ENCODE peak calls at places on chromosomes 13 and 19, in four cellular contexts. N is NCI-H1105 treated with DMSO at 0.1 percent for 48 hours, U is RWPE2, P is fibroblast of lung. E is an unnamed sample.

GRCh38 chr19:16262618-16263017 is 62.0 kb upstream of the KLF2 start:
- DNase-seq in N (no peak), P (no peak), U (no peak), E (no peak)

GRCh38 chr19:49368711-49369358 is 5.2 kb downstream of the DKKL1 start:
- DNase-seq in P (no peak), N (no peak), U (no peak), E (no peak)

GRCh38 chr19:23762884-23763711 is 4.4 kb upstream of the ZNF681 start:
- DNase-seq in P (peak; percentile 70), U (peak; percentile 74), N (peak; percentile 80), E (peak; percentile 68)

GRCh38 chr19:11138659-11139526 is 16.7 kb downstream of the SPC24 start:
- DNase-seq in P (peak; percentile 80), U (peak; percentile 86), N (no peak), E (peak; percentile 89)

GRCh38 chr13:96817336-96817941 is 176.8 kb downstream of the OXGR1 start:
- DNase-seq in U (no peak), N (peak; percentile 5), P (peak; percentile 1), E (peak; percentile 7)

GRCh38 chr19:16736709-16737108 is 17.1 kb downstream of the NWD1 start:
- DNase-seq in U (no peak), P (peak; percentile 10), N (no peak), E (no peak)

GRCh38 chr13:23428183-23428528 is 5.3 kb downstream of the SACS start:
- DNase-seq in U (no peak), P (peak; percentile 90), N (no peak), E (no peak)

GRCh38 chr13:102708211-102708610 is 13.4 kb upstream of the METTL21C start:
- DNase-seq in N (no peak), P (no peak), U (no peak), E (no peak)

GRCh38 chr19:281992-282391 is 9.2 kb downstream of the PLPP2 start:
- DNase-seq in U (no peak), P (no peak), N (no peak), E (no peak)

GRCh38 chr13:47679391-47679790 is 321.7 kb downstream of the SUCLA2 start:
- DNase-seq in U (no peak), N (no peak), P (peak; percentile 66), E (peak; percentile 54)